ENCODE peak calls at places on chromosomes 13 and 19, in six cellular contexts. One of them, this sample, is unnamed.

GRCh38 chr13:60448907-60449510 is 52.0 kb downstream of the TDRD3 start:
- DNase-seq in activated naive CD8-positive, alpha-beta T cell treated with anti-CD3 and anti-CD28 coated beads, Interleukin-2, amount 50 U/mL, for 16 hours: no peak
- DNase-seq in anterior cingulate cortex: no peak
- DNase-seq in nucleus accumbens: no peak
- DNase-seq in brain microvascular endothelial cell: peak; percentile 61
- DNase-seq in psoas muscle: no peak
- DNase-seq in this sample: no peak

GRCh38 chr19:17931532-17932191 is 1.2 kb upstream of the CCDC124 start:
- DNase-seq in activated naive CD8-positive, alpha-beta T cell treated with anti-CD3 and anti-CD28 coated beads, Interleukin-2, amount 50 U/mL, for 16 hours: no peak
- DNase-seq in anterior cingulate cortex: no peak
- DNase-seq in nucleus accumbens: no peak
- DNase-seq in brain microvascular endothelial cell: no peak
- DNase-seq in psoas muscle: no peak
- DNase-seq in this sample: no peak

GRCh38 chr19:28014821-28015405 is 1198.0 kb downstream of the UQCRFS1 start:
- DNase-seq in activated naive CD8-positive, alpha-beta T cell treated with anti-CD3 and anti-CD28 coated beads, Interleukin-2, amount 50 U/mL, for 16 hours: no peak
- DNase-seq in anterior cingulate cortex: no peak
- DNase-seq in nucleus accumbens: no peak
- DNase-seq in brain microvascular endothelial cell: no peak
- DNase-seq in psoas muscle: no peak
- DNase-seq in this sample: no peak

GRCh38 chr19:6774821-6775707 is 2.6 kb downstream of the VAV1 start:
- DNase-seq in activated naive CD8-positive, alpha-beta T cell treated with anti-CD3 and anti-CD28 coated beads, Interleukin-2, amount 50 U/mL, for 16 hours: no peak
- DNase-seq in anterior cingulate cortex: no peak
- DNase-seq in nucleus accumbens: no peak
- DNase-seq in brain microvascular endothelial cell: no peak
- DNase-seq in psoas muscle: no peak
- DNase-seq in this sample: no peak

GRCh38 chr19:43634516-43634876 is 5.2 kb downstream of the CADM4 start:
- DNase-seq in activated naive CD8-positive, alpha-beta T cell treated with anti-CD3 and anti-CD28 coated beads, Interleukin-2, amount 50 U/mL, for 16 hours: no peak
- DNase-seq in anterior cingulate cortex: peak; percentile 49
- DNase-seq in nucleus accumbens: peak; percentile 54
- DNase-seq in brain microvascular endothelial cell: no peak
- DNase-seq in psoas muscle: no peak
- DNase-seq in this sample: no peak

GRCh38 chr13:40221460-40222201 is 444.8 kb downstream of the FOXO1 start:
- DNase-seq in activated naive CD8-positive, alpha-beta T cell treated with anti-CD3 and anti-CD28 coated beads, Interleukin-2, amount 50 U/mL, for 16 hours: no peak
- DNase-seq in anterior cingulate cortex: no peak
- DNase-seq in nucleus accumbens: no peak
- DNase-seq in brain microvascular endothelial cell: peak; percentile 79
- DNase-seq in psoas muscle: no peak
- DNase-seq in this sample: peak; percentile 82

GRCh38 chr13:46962286-46962941 is 65.6 kb upstream of the HTR2A start:
- DNase-seq in activated naive CD8-positive, alpha-beta T cell treated with anti-CD3 and anti-CD28 coated beads, Interleukin-2, amount 50 U/mL, for 16 hours: no peak
- DNase-seq in anterior cingulate cortex: no peak
- DNase-seq in nucleus accumbens: no peak
- DNase-seq in brain microvascular endothelial cell: peak; percentile 12
- DNase-seq in psoas muscle: no peak
- DNase-seq in this sample: no peak

GRCh38 chr19:44807652-44808462 is 1.0 kb upstream of the BCAM start:
- DNase-seq in activated naive CD8-positive, alpha-beta T cell treated with anti-CD3 and anti-CD28 coated beads, Interleukin-2, amount 50 U/mL, for 16 hours: no peak
- DNase-seq in anterior cingulate cortex: no peak
- DNase-seq in nucleus accumbens: no peak
- DNase-seq in brain microvascular endothelial cell: peak; percentile 2
- DNase-seq in psoas muscle: no peak
- DNase-seq in this sample: no peak

GRCh38 chr13:71355010-71355409 is 512.0 kb downstream of the DACH1 start:
- DNase-seq in activated naive CD8-positive, alpha-beta T cell treated with anti-CD3 and anti-CD28 coated beads, Interleukin-2, amount 50 U/mL, for 16 hours: no peak
- DNase-seq in anterior cingulate cortex: no peak
- DNase-seq in nucleus accumbens: no peak
- DNase-seq in brain microvascular endothelial cell: no peak
- DNase-seq in psoas muscle: no peak
- DNase-seq in this sample: no peak

GRCh38 chr19:22784051-22784450 is at the start of gene ZNF99:
- DNase-seq in activated naive CD8-positive, alpha-beta T cell treated with anti-CD3 and anti-CD28 coated beads, Interleukin-2, amount 50 U/mL, for 16 hours: no peak
- DNase-seq in anterior cingulate cortex: peak; percentile 39
- DNase-seq in nucleus accumbens: peak; percentile 54
- DNase-seq in brain microvascular endothelial cell: no peak
- DNase-seq in psoas muscle: peak; percentile 72
- DNase-seq in this sample: no peak

GRCh38 chr19:51295382-51296126 is 15.9 kb upstream of the IGLON5 start:
- DNase-seq in activated naive CD8-positive, alpha-beta T cell treated with anti-CD3 and anti-CD28 coated beads, Interleukin-2, amount 50 U/mL, for 16 hours: no peak
- DNase-seq in anterior cingulate cortex: no peak
- DNase-seq in nucleus accumbens: no peak
- DNase-seq in brain microvascular endothelial cell: no peak
- DNase-seq in psoas muscle: no peak
- DNase-seq in this sample: no peak

GRCh38 chr19:42370068-42370520 is 20.0 kb downstream of the CNFN start:
- DNase-seq in activated naive CD8-positive, alpha-beta T cell treated with anti-CD3 and anti-CD28 coated beads, Interleukin-2, amount 50 U/mL, for 16 hours: no peak
- DNase-seq in anterior cingulate cortex: no peak
- DNase-seq in nucleus accumbens: no peak
- DNase-seq in brain microvascular endothelial cell: no peak
- DNase-seq in psoas muscle: no peak
- DNase-seq in this sample: no peak

GRCh38 chr13:63086286-63086685 is 1670.6 kb upstream of the PCDH20 start:
- DNase-seq in activated naive CD8-positive, alpha-beta T cell treated with anti-CD3 and anti-CD28 coated beads, Interleukin-2, amount 50 U/mL, for 16 hours: no peak
- DNase-seq in anterior cingulate cortex: no peak
- DNase-seq in nucleus accumbens: no peak
- DNase-seq in brain microvascular endothelial cell: no peak
- DNase-seq in psoas muscle: no peak
- DNase-seq in this sample: no peak

GRCh38 chr19:42352216-42352892 is 26.9 kb downstream of the MEGF8 start:
- DNase-seq in activated naive CD8-positive, alpha-beta T cell treated with anti-CD3 and anti-CD28 coated beads, Interleukin-2, amount 50 U/mL, for 16 hours: no peak
- DNase-seq in anterior cingulate cortex: peak; percentile 65
- DNase-seq in nucleus accumbens: peak; percentile 85
- DNase-seq in brain microvascular endothelial cell: peak; percentile 34
- DNase-seq in psoas muscle: no peak
- DNase-seq in this sample: no peak

GRCh38 chr19:55118401-55118991 is 1.1 kb upstream of the PPP1R12C start:
- DNase-seq in activated naive CD8-positive, alpha-beta T cell treated with anti-CD3 and anti-CD28 coated beads, Interleukin-2, amount 50 U/mL, for 16 hours: no peak
- DNase-seq in anterior cingulate cortex: peak; percentile 34
- DNase-seq in nucleus accumbens: peak; percentile 60
- DNase-seq in brain microvascular endothelial cell: no peak
- DNase-seq in psoas muscle: peak; percentile 74
- DNase-seq in this sample: no peak

GRCh38 chr13:60351326-60351725 is 45.7 kb upstream of the TDRD3 start:
- DNase-seq in activated naive CD8-positive, alpha-beta T cell treated with anti-CD3 and anti-CD28 coated beads, Interleukin-2, amount 50 U/mL, for 16 hours: no peak
- DNase-seq in anterior cingulate cortex: no peak
- DNase-seq in nucleus accumbens: no peak
- DNase-seq in brain microvascular endothelial cell: peak; percentile 78
- DNase-seq in psoas muscle: no peak
- DNase-seq in this sample: no peak

GRCh38 chr13:27536361-27537101 is 83.8 kb downstream of the LNX2 start:
- DNase-seq in activated naive CD8-positive, alpha-beta T cell treated with anti-CD3 and anti-CD28 coated beads, Interleukin-2, amount 50 U/mL, for 16 hours: no peak
- DNase-seq in anterior cingulate cortex: no peak
- DNase-seq in nucleus accumbens: peak; percentile 22
- DNase-seq in brain microvascular endothelial cell: no peak
- DNase-seq in psoas muscle: no peak
- DNase-seq in this sample: no peak

GRCh38 chr19:22619371-22619770 is 14.8 kb upstream of the ZNF492 start:
- DNase-seq in activated naive CD8-positive, alpha-beta T cell treated with anti-CD3 and anti-CD28 coated beads, Interleukin-2, amount 50 U/mL, for 16 hours: no peak
- DNase-seq in anterior cingulate cortex: peak; percentile 40
- DNase-seq in nucleus accumbens: peak; percentile 31
- DNase-seq in brain microvascular endothelial cell: no peak
- DNase-seq in psoas muscle: no peak
- DNase-seq in this sample: no peak

GRCh38 chr19:2477141-2477710 is 1.3 kb downstream of the GADD45B start:
- DNase-seq in activated naive CD8-positive, alpha-beta T cell treated with anti-CD3 and anti-CD28 coated beads, Interleukin-2, amount 50 U/mL, for 16 hours: no peak
- DNase-seq in anterior cingulate cortex: no peak
- DNase-seq in nucleus accumbens: peak; percentile 10
- DNase-seq in brain microvascular endothelial cell: no peak
- DNase-seq in psoas muscle: peak; percentile 66
- DNase-seq in this sample: no peak

GRCh38 chr19:290539-291521 is at the start of gene PLPP2:
- DNase-seq in activated naive CD8-positive, alpha-beta T cell treated with anti-CD3 and anti-CD28 coated beads, Interleukin-2, amount 50 U/mL, for 16 hours: no peak
- DNase-seq in anterior cingulate cortex: no peak
- DNase-seq in nucleus accumbens: peak; percentile 54
- DNase-seq in brain microvascular endothelial cell: no peak
- DNase-seq in psoas muscle: peak; percentile 45
- DNase-seq in this sample: no peak

GRCh38 chr19:51651216-51651846 is 4.7 kb upstream of the SIGLEC14 start:
- DNase-seq in activated naive CD8-positive, alpha-beta T cell treated with anti-CD3 and anti-CD28 coated beads, Interleukin-2, amount 50 U/mL, for 16 hours: no peak
- DNase-seq in anterior cingulate cortex: no peak
- DNase-seq in nucleus accumbens: no peak
- DNase-seq in brain microvascular endothelial cell: no peak
- DNase-seq in psoas muscle: no peak
- DNase-seq in this sample: no peak

GRCh38 chr13:42494157-42494556 is 79.8 kb upstream of the TNFSF11 start:
- DNase-seq in activated naive CD8-positive, alpha-beta T cell treated with anti-CD3 and anti-CD28 coated beads, Interleukin-2, amount 50 U/mL, for 16 hours: no peak
- DNase-seq in anterior cingulate cortex: no peak
- DNase-seq in nucleus accumbens: no peak
- DNase-seq in brain microvascular endothelial cell: no peak
- DNase-seq in psoas muscle: no peak
- DNase-seq in this sample: no peak

GRCh38 chr13:36918246-36919060 is 1.6 kb downstream of the SMAD9 start:
- DNase-seq in activated naive CD8-positive, alpha-beta T cell treated with anti-CD3 and anti-CD28 coated beads, Interleukin-2, amount 50 U/mL, for 16 hours: no peak
- DNase-seq in anterior cingulate cortex: no peak
- DNase-seq in nucleus accumbens: no peak
- DNase-seq in brain microvascular endothelial cell: peak; percentile 6
- DNase-seq in psoas muscle: no peak
- DNase-seq in this sample: no peak

GRCh38 chr13:76812971-76813691 is 73.1 kb downstream of the KCTD12 start:
- DNase-seq in activated naive CD8-positive, alpha-beta T cell treated with anti-CD3 and anti-CD28 coated beads, Interleukin-2, amount 50 U/mL, for 16 hours: no peak
- DNase-seq in anterior cingulate cortex: no peak
- DNase-seq in nucleus accumbens: no peak
- DNase-seq in brain microvascular endothelial cell: no peak
- DNase-seq in psoas muscle: peak; percentile 68
- DNase-seq in this sample: no peak

GRCh38 chr13:25973576-25973975 is 78.2 kb downstream of the SHISA2 start:
- DNase-seq in activated naive CD8-positive, alpha-beta T cell treated with anti-CD3 and anti-CD28 coated beads, Interleukin-2, amount 50 U/mL, for 16 hours: no peak
- DNase-seq in anterior cingulate cortex: no peak
- DNase-seq in nucleus accumbens: no peak
- DNase-seq in brain microvascular endothelial cell: no peak
- DNase-seq in psoas muscle: no peak
- DNase-seq in this sample: no peak

GRCh38 chr13:112892759-112893569 is 76.0 kb upstream of the MCF2L start:
- DNase-seq in activated naive CD8-positive, alpha-beta T cell treated with anti-CD3 and anti-CD28 coated beads, Interleukin-2, amount 50 U/mL, for 16 hours: no peak
- DNase-seq in anterior cingulate cortex: no peak
- DNase-seq in nucleus accumbens: no peak
- DNase-seq in brain microvascular endothelial cell: no peak
- DNase-seq in psoas muscle: peak; percentile 30
- DNase-seq in this sample: no peak

GRCh38 chr19:54448037-54448773 is 794 bp upstream of the LENG8 start:
- DNase-seq in activated naive CD8-positive, alpha-beta T cell treated with anti-CD3 and anti-CD28 coated beads, Interleukin-2, amount 50 U/mL, for 16 hours: no peak
- DNase-seq in anterior cingulate cortex: peak; percentile 56
- DNase-seq in nucleus accumbens: peak; percentile 20
- DNase-seq in brain microvascular endothelial cell: peak; percentile 35
- DNase-seq in psoas muscle: peak; percentile 79
- DNase-seq in this sample: no peak

GRCh38 chr19:49468746-49469447 is 5.1 kb upstream of the FLT3LG start:
- DNase-seq in activated naive CD8-positive, alpha-beta T cell treated with anti-CD3 and anti-CD28 coated beads, Interleukin-2, amount 50 U/mL, for 16 hours: no peak
- DNase-seq in anterior cingulate cortex: no peak
- DNase-seq in nucleus accumbens: no peak
- DNase-seq in brain microvascular endothelial cell: no peak
- DNase-seq in psoas muscle: peak; percentile 91
- DNase-seq in this sample: peak; percentile 98

GRCh38 chr19:54469496-54469934 is 3.6 kb downstream of the CDC42EP5 start:
- DNase-seq in activated naive CD8-positive, alpha-beta T cell treated with anti-CD3 and anti-CD28 coated beads, Interleukin-2, amount 50 U/mL, for 16 hours: no peak
- DNase-seq in anterior cingulate cortex: no peak
- DNase-seq in nucleus accumbens: no peak
- DNase-seq in brain microvascular endothelial cell: no peak
- DNase-seq in psoas muscle: peak; percentile 79
- DNase-seq in this sample: peak; percentile 2

GRCh38 chr13:92952161-92952560 is 274.4 kb upstream of the GPC6 start:
- DNase-seq in activated naive CD8-positive, alpha-beta T cell treated with anti-CD3 and anti-CD28 coated beads, Interleukin-2, amount 50 U/mL, for 16 hours: no peak
- DNase-seq in anterior cingulate cortex: no peak
- DNase-seq in nucleus accumbens: no peak
- DNase-seq in brain microvascular endothelial cell: no peak
- DNase-seq in psoas muscle: no peak
- DNase-seq in this sample: no peak

GRCh38 chr13:59230484-59231264 is 933.1 kb downstream of the DIAPH3 start:
- DNase-seq in activated naive CD8-positive, alpha-beta T cell treated with anti-CD3 and anti-CD28 coated beads, Interleukin-2, amount 50 U/mL, for 16 hours: no peak
- DNase-seq in anterior cingulate cortex: no peak
- DNase-seq in nucleus accumbens: no peak
- DNase-seq in brain microvascular endothelial cell: no peak
- DNase-seq in psoas muscle: no peak
- DNase-seq in this sample: no peak